ENCODE peak calls at places on chromosome 13, in six cellular contexts. One of them, this sample, is unnamed.

GRCh38 chr13:86882835-86883234 is 788.3 kb upstream of the SLITRK5 start:
- DNase-seq in left ventricle myocardium inferior: no peak
- DNase-seq in lower lobe of right lung: no peak
- DNase-seq in GM23248: no peak
- DNase-seq in CD8-positive, alpha-beta T cell: no peak
- DNase-seq in CD8-positive, alpha-beta memory T cell: no peak
- DNase-seq in this sample: no peak

GRCh38 chr13:51849145-51850101 is 4.4 kb upstream of the TMEM272 start:
- DNase-seq in left ventricle myocardium inferior: peak; percentile 35
- DNase-seq in lower lobe of right lung: peak; percentile 61
- DNase-seq in GM23248: peak; percentile 25
- DNase-seq in CD8-positive, alpha-beta T cell: peak; percentile 39
- DNase-seq in CD8-positive, alpha-beta memory T cell: peak; percentile 29
- DNase-seq in this sample: no peak

GRCh38 chr13:73898276-73898675 is 235.9 kb downstream of the KLF12 start:
- DNase-seq in left ventricle myocardium inferior: no peak
- DNase-seq in lower lobe of right lung: no peak
- DNase-seq in GM23248: peak; percentile 9
- DNase-seq in CD8-positive, alpha-beta T cell: no peak
- DNase-seq in CD8-positive, alpha-beta memory T cell: no peak
- DNase-seq in this sample: no peak

GRCh38 chr13:112953591-112954487 is 15.2 kb upstream of the MCF2L start:
- DNase-seq in left ventricle myocardium inferior: no peak
- DNase-seq in lower lobe of right lung: no peak
- DNase-seq in GM23248: no peak
- DNase-seq in CD8-positive, alpha-beta T cell: no peak
- DNase-seq in CD8-positive, alpha-beta memory T cell: no peak
- DNase-seq in this sample: no peak

GRCh38 chr13:94433055-94433947 is 46.2 kb downstream of the DCT start:
- DNase-seq in left ventricle myocardium inferior: no peak
- DNase-seq in lower lobe of right lung: no peak
- DNase-seq in GM23248: no peak
- DNase-seq in CD8-positive, alpha-beta T cell: no peak
- DNase-seq in CD8-positive, alpha-beta memory T cell: no peak
- DNase-seq in this sample: no peak

GRCh38 chr13:113437408-113438010 is 15.8 kb downstream of the ADPRHL1 start:
- DNase-seq in left ventricle myocardium inferior: no peak
- DNase-seq in lower lobe of right lung: peak; percentile 46
- DNase-seq in GM23248: peak; percentile 36
- DNase-seq in CD8-positive, alpha-beta T cell: no peak
- DNase-seq in CD8-positive, alpha-beta memory T cell: no peak
- DNase-seq in this sample: peak; percentile 61

GRCh38 chr13:71118779-71119364 is 748.1 kb downstream of the DACH1 start:
- DNase-seq in left ventricle myocardium inferior: no peak
- DNase-seq in lower lobe of right lung: no peak
- DNase-seq in GM23248: no peak
- DNase-seq in CD8-positive, alpha-beta T cell: no peak
- DNase-seq in CD8-positive, alpha-beta memory T cell: no peak
- DNase-seq in this sample: no peak

GRCh38 chr13:30906411-30906990 is 430 bp downstream of the MEDAG start:
- DNase-seq in left ventricle myocardium inferior: no peak
- DNase-seq in lower lobe of right lung: no peak
- DNase-seq in GM23248: peak; percentile 70
- DNase-seq in CD8-positive, alpha-beta T cell: no peak
- DNase-seq in CD8-positive, alpha-beta memory T cell: no peak
- DNase-seq in this sample: no peak

GRCh38 chr13:100203696-100204367 is 114.9 kb downstream of the PCCA start:
- DNase-seq in left ventricle myocardium inferior: no peak
- DNase-seq in lower lobe of right lung: no peak
- DNase-seq in GM23248: peak; percentile 52
- DNase-seq in CD8-positive, alpha-beta T cell: no peak
- DNase-seq in CD8-positive, alpha-beta memory T cell: peak; percentile 37
- DNase-seq in this sample: no peak

GRCh38 chr13:40755082-40755755 is 15.8 kb downstream of the MRPS31 start:
- DNase-seq in left ventricle myocardium inferior: no peak
- DNase-seq in lower lobe of right lung: no peak
- DNase-seq in GM23248: no peak
- DNase-seq in CD8-positive, alpha-beta T cell: no peak
- DNase-seq in CD8-positive, alpha-beta memory T cell: no peak
- DNase-seq in this sample: no peak

GRCh38 chr13:45167611-45168554 is 33.0 kb downstream of the KCTD4 start:
- DNase-seq in left ventricle myocardium inferior: peak; percentile 37
- DNase-seq in lower lobe of right lung: peak; percentile 59
- DNase-seq in GM23248: peak; percentile 24
- DNase-seq in CD8-positive, alpha-beta T cell: no peak
- DNase-seq in CD8-positive, alpha-beta memory T cell: no peak
- DNase-seq in this sample: no peak

GRCh38 chr13:75843033-75843432 is 206.9 kb downstream of the LMO7 start:
- DNase-seq in left ventricle myocardium inferior: peak; percentile 22
- DNase-seq in lower lobe of right lung: no peak
- DNase-seq in GM23248: no peak
- DNase-seq in CD8-positive, alpha-beta T cell: no peak
- DNase-seq in CD8-positive, alpha-beta memory T cell: no peak
- DNase-seq in this sample: no peak

GRCh38 chr13:112057736-112058518 is 9.0 kb upstream of the SOX1 start:
- DNase-seq in left ventricle myocardium inferior: no peak
- DNase-seq in lower lobe of right lung: no peak
- DNase-seq in GM23248: no peak
- DNase-seq in CD8-positive, alpha-beta T cell: no peak
- DNase-seq in CD8-positive, alpha-beta memory T cell: no peak
- DNase-seq in this sample: no peak

GRCh38 chr13:51125495-51126226 is 14.6 kb upstream of the C13orf42 start:
- DNase-seq in left ventricle myocardium inferior: peak; percentile 21
- DNase-seq in lower lobe of right lung: peak; percentile 63
- DNase-seq in GM23248: peak; percentile 84
- DNase-seq in CD8-positive, alpha-beta T cell: no peak
- DNase-seq in CD8-positive, alpha-beta memory T cell: peak; percentile 14
- DNase-seq in this sample: no peak

GRCh38 chr13:113991191-113991669 is 17.4 kb upstream of the C13orf46 start:
- DNase-seq in left ventricle myocardium inferior: no peak
- DNase-seq in lower lobe of right lung: no peak
- DNase-seq in GM23248: no peak
- DNase-seq in CD8-positive, alpha-beta T cell: no peak
- DNase-seq in CD8-positive, alpha-beta memory T cell: no peak
- DNase-seq in this sample: no peak

GRCh38 chr13:30616927-30617314 is 799 bp upstream of the USPL1 start:
- DNase-seq in left ventricle myocardium inferior: peak; percentile 45
- DNase-seq in lower lobe of right lung: peak; percentile 65
- DNase-seq in GM23248: peak; percentile 91
- DNase-seq in CD8-positive, alpha-beta T cell: peak; percentile 49
- DNase-seq in CD8-positive, alpha-beta memory T cell: no peak
- DNase-seq in this sample: peak; percentile 75

GRCh38 chr13:89865331-89865833 is 1482.1 kb upstream of the MIR17HG start:
- DNase-seq in left ventricle myocardium inferior: no peak
- DNase-seq in lower lobe of right lung: no peak
- DNase-seq in GM23248: no peak
- DNase-seq in CD8-positive, alpha-beta T cell: no peak
- DNase-seq in CD8-positive, alpha-beta memory T cell: no peak
- DNase-seq in this sample: no peak

GRCh38 chr13:105428816-105429215 is 1106.6 kb downstream of the EFNB2 start:
- DNase-seq in left ventricle myocardium inferior: no peak
- DNase-seq in lower lobe of right lung: no peak
- DNase-seq in GM23248: no peak
- DNase-seq in CD8-positive, alpha-beta T cell: no peak
- DNase-seq in CD8-positive, alpha-beta memory T cell: no peak
- DNase-seq in this sample: no peak

GRCh38 chr13:60351326-60351725 is 45.7 kb upstream of the TDRD3 start:
- DNase-seq in left ventricle myocardium inferior: no peak
- DNase-seq in lower lobe of right lung: no peak
- DNase-seq in GM23248: peak; percentile 49
- DNase-seq in CD8-positive, alpha-beta T cell: no peak
- DNase-seq in CD8-positive, alpha-beta memory T cell: no peak
- DNase-seq in this sample: no peak

GRCh38 chr13:40503966-40504591 is 162.4 kb downstream of the FOXO1 start:
- DNase-seq in left ventricle myocardium inferior: no peak
- DNase-seq in lower lobe of right lung: no peak
- DNase-seq in GM23248: peak; percentile 81
- DNase-seq in CD8-positive, alpha-beta T cell: no peak
- DNase-seq in CD8-positive, alpha-beta memory T cell: no peak
- DNase-seq in this sample: peak; percentile 60

GRCh38 chr13:107271226-107271625 is 703.3 kb upstream of the ARGLU1 start:
- DNase-seq in left ventricle myocardium inferior: no peak
- DNase-seq in lower lobe of right lung: no peak
- DNase-seq in GM23248: peak; percentile 49
- DNase-seq in CD8-positive, alpha-beta T cell: no peak
- DNase-seq in CD8-positive, alpha-beta memory T cell: no peak
- DNase-seq in this sample: no peak

DNA sequence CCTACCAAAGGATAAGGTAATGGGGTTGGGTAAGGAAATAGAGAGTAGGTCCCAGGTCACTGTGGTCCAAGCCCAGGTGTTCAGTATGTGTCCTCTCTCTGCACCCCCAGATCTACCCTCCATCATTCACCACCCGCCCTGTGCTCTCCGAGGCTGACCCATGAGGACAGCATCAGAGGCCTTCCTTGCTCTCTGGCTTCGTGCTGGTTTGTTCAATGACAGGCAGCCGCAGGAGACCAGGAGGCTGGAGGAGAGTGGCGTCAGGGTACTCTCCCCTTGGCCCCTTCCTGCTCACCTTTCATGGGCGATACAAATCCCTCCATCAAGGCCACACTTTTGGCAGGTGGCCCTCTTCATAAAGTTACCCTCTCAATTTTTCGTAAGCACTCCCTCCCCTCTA is 1.7 kb downstream of the TUBA3C start:
- DNase-seq in left ventricle myocardium inferior: no peak
- DNase-seq in lower lobe of right lung: no peak
- DNase-seq in GM23248: no peak
- DNase-seq in CD8-positive, alpha-beta T cell: no peak
- DNase-seq in CD8-positive, alpha-beta memory T cell: no peak
- DNase-seq in this sample: no peak
- H3K9me3 ChIP-seq in left ventricle myocardium inferior: peaks cover 10% of the 10 kb centered on the region
- H3K9me3 ChIP-seq in lower lobe of right lung: no peaks in the 10 kb centered on the region
- H3K9me3 ChIP-seq in GM23248: no peaks in the 10 kb centered on the region
- H3K9me3 ChIP-seq in CD8-positive, alpha-beta T cell: no peaks in the 10 kb centered on the region
- H3K9me3 ChIP-seq in CD8-positive, alpha-beta memory T cell: no peaks in the 10 kb centered on the region
- H3K9me3 ChIP-seq in this sample: no peaks in the 10 kb centered on the region

GRCh38 chr13:48318714-48319457 is 15.3 kb downstream of the RB1 start:
- DNase-seq in left ventricle myocardium inferior: no peak
- DNase-seq in lower lobe of right lung: peak; percentile 60
- DNase-seq in GM23248: peak; percentile 27
- DNase-seq in CD8-positive, alpha-beta T cell: peak; percentile 22
- DNase-seq in CD8-positive, alpha-beta memory T cell: peak; percentile 15
- DNase-seq in this sample: no peak

GRCh38 chr13:48320396-48320790 is 16.8 kb downstream of the RB1 start:
- DNase-seq in left ventricle myocardium inferior: no peak
- DNase-seq in lower lobe of right lung: no peak
- DNase-seq in GM23248: no peak
- DNase-seq in CD8-positive, alpha-beta T cell: no peak
- DNase-seq in CD8-positive, alpha-beta memory T cell: peak; percentile 21
- DNase-seq in this sample: no peak

GRCh38 chr13:48318014-48318713 is 14.6 kb downstream of the RB1 start:
- DNase-seq in left ventricle myocardium inferior: peak; percentile 28
- DNase-seq in lower lobe of right lung: no peak
- DNase-seq in GM23248: no peak
- DNase-seq in CD8-positive, alpha-beta T cell: peak; percentile 9
- DNase-seq in CD8-positive, alpha-beta memory T cell: peak; percentile 11
- DNase-seq in this sample: peak; percentile 27

GRCh38 chr13:48320906-48321510 is 17.5 kb downstream of the RB1 start:
- DNase-seq in left ventricle myocardium inferior: no peak
- DNase-seq in lower lobe of right lung: no peak
- DNase-seq in GM23248: no peak
- DNase-seq in CD8-positive, alpha-beta T cell: no peak
- DNase-seq in CD8-positive, alpha-beta memory T cell: no peak
- DNase-seq in this sample: no peak

GRCh38 chr13:48319458-48320395 is 16.2 kb downstream of the RB1 start:
- DNase-seq in left ventricle myocardium inferior: no peak
- DNase-seq in lower lobe of right lung: no peak
- DNase-seq in GM23248: no peak
- DNase-seq in CD8-positive, alpha-beta T cell: peak; percentile 10
- DNase-seq in CD8-positive, alpha-beta memory T cell: peak; percentile 17
- DNase-seq in this sample: no peak
- H3K9me3 ChIP-seq in left ventricle myocardium inferior: peaks cover 23% of the 10 kb centered on the region
- H3K9me3 ChIP-seq in lower lobe of right lung: peaks cover 12% of the 10 kb centered on the region
- H3K9me3 ChIP-seq in GM23248: no peaks in the 10 kb centered on the region
- H3K9me3 ChIP-seq in CD8-positive, alpha-beta T cell: no peaks in the 10 kb centered on the region
- H3K9me3 ChIP-seq in CD8-positive, alpha-beta memory T cell: no peaks in the 10 kb centered on the region
- H3K9me3 ChIP-seq in this sample: no peaks in the 10 kb centered on the region

DNA sequence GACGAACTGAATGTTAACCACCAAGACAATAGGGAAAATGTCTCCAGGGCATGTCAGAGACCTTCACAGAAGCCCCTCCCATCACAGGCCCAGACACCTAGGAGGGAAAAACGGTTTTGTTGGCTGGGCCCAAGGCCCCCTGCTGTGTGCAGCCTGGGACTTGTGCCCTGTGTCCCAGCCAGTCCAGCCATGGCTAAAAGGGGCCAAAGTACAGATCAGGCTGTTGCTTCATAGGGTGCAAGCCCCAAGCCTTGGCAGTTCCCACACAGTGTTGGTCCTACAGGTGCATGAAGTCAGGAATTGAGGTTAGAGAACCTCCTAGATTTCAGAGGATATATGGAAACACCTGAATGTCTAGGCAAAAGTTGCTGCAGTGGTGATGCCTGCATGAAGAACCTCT is 428.7 kb downstream of the SUCLA2 start:
- DNase-seq in left ventricle myocardium inferior: no peak
- DNase-seq in lower lobe of right lung: no peak
- DNase-seq in GM23248: no peak
- DNase-seq in CD8-positive, alpha-beta T cell: no peak
- DNase-seq in CD8-positive, alpha-beta memory T cell: no peak
- DNase-seq in this sample: no peak
- H3K9me3 ChIP-seq in left ventricle myocardium inferior: peaks cover 80% of the 10 kb centered on the region
- H3K9me3 ChIP-seq in lower lobe of right lung: peaks cover 46% of the 10 kb centered on the region
- H3K9me3 ChIP-seq in GM23248: no peaks in the 10 kb centered on the region
- H3K9me3 ChIP-seq in CD8-positive, alpha-beta T cell: no peaks in the 10 kb centered on the region
- H3K9me3 ChIP-seq in CD8-positive, alpha-beta memory T cell: no peaks in the 10 kb centered on the region
- H3K9me3 ChIP-seq in this sample: no peaks in the 10 kb centered on the region

GRCh38 chr13:98752942-98753290 is 444 bp upstream of the SLC15A1 start:
- DNase-seq in left ventricle myocardium inferior: no peak
- DNase-seq in lower lobe of right lung: no peak
- DNase-seq in GM23248: no peak
- DNase-seq in CD8-positive, alpha-beta T cell: no peak
- DNase-seq in CD8-positive, alpha-beta memory T cell: no peak
- DNase-seq in this sample: no peak

GRCh38 chr13:98755729-98756128 is 3.3 kb upstream of the SLC15A1 start:
- DNase-seq in left ventricle myocardium inferior: no peak
- DNase-seq in lower lobe of right lung: no peak
- DNase-seq in GM23248: no peak
- DNase-seq in CD8-positive, alpha-beta T cell: no peak
- DNase-seq in CD8-positive, alpha-beta memory T cell: no peak
- DNase-seq in this sample: no peak

GRCh38 chr13:98752111-98752941 is at the start of gene SLC15A1:
- DNase-seq in left ventricle myocardium inferior: no peak
- DNase-seq in lower lobe of right lung: no peak
- DNase-seq in GM23248: peak; percentile 34
- DNase-seq in CD8-positive, alpha-beta T cell: no peak
- DNase-seq in CD8-positive, alpha-beta memory T cell: no peak
- DNase-seq in this sample: peak; percentile 82

GRCh38 chr13:98751397-98752110 is 918 bp downstream of the SLC15A1 start:
- DNase-seq in left ventricle myocardium inferior: no peak
- DNase-seq in lower lobe of right lung: no peak
- DNase-seq in GM23248: peak; percentile 74
- DNase-seq in CD8-positive, alpha-beta T cell: no peak
- DNase-seq in CD8-positive, alpha-beta memory T cell: no peak
- DNase-seq in this sample: no peak

DNA sequence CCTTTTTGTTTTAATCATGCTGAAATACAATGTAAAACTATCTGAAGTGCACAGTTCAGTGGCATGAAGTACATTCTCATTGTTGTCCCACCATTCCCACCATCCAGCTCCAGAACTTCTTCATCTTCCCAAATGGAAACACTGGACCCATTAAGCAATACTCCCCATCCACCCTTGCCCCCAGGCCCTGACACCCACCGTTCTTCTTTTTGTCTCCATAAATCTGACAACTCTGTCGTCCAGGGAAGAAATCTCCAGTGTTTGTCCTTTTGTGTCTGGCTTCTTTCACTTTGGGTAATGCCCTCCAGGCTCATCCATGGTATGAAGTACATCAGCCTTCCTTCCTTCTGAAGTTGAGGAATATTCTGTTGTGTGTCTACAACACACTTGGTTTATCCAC is 2.6 kb upstream of the SLC15A1 start:
- DNase-seq in left ventricle myocardium inferior: no peak
- DNase-seq in lower lobe of right lung: no peak
- DNase-seq in GM23248: no peak
- DNase-seq in CD8-positive, alpha-beta T cell: no peak
- DNase-seq in CD8-positive, alpha-beta memory T cell: no peak
- DNase-seq in this sample: no peak
- H3K9me3 ChIP-seq in left ventricle myocardium inferior: no peaks in the 10 kb centered on the region
- H3K9me3 ChIP-seq in lower lobe of right lung: no peaks in the 10 kb centered on the region
- H3K9me3 ChIP-seq in GM23248: no peaks in the 10 kb centered on the region
- H3K9me3 ChIP-seq in CD8-positive, alpha-beta T cell: no peaks in the 10 kb centered on the region
- H3K9me3 ChIP-seq in CD8-positive, alpha-beta memory T cell: no peaks in the 10 kb centered on the region
- H3K9me3 ChIP-seq in this sample: no peaks in the 10 kb centered on the region